ENCODE peak calls at places on chromosome X, in six cellular contexts. U is PC-3, L is AG09319, I is Peyer's patch, J is sigmoid colon, D is mucosa of descending colon. G is an unnamed sample.

GRCh38 chrX:8731579-8732395 is at the start of gene ANOS1:
- DNase-seq in U (peak; percentile 56), L (no peak), I (no peak), J (peak; percentile 64), D (peak; percentile 25), G (peak; percentile 80)

GRCh38 chrX:116694046-116694445 is 231.3 kb upstream of the CT83 start:
- DNase-seq in U (no peak), L (no peak), I (no peak), J (no peak), D (no peak), G (no peak)

GRCh38 chrX:13937370-13938052 is 92.2 kb downstream of the GEMIN8 start:
- DNase-seq in U (no peak), L (no peak), I (no peak), J (no peak), D (no peak), G (no peak)

GRCh38 chrX:96405842-96406241 is 278.8 kb upstream of the DIAPH2 start:
- DNase-seq in U (no peak), L (no peak), I (no peak), J (no peak), D (no peak), G (no peak)

GRCh38 chrX:41302293-41302868 is 31.6 kb upstream of the DDX3X start:
- DNase-seq in U (peak; percentile 54), L (no peak), I (no peak), J (no peak), D (no peak), G (no peak)

GRCh38 chrX:9379697-9380551 is 84.9 kb upstream of the TBL1X start:
- DNase-seq in U (peak; percentile 89), L (no peak), I (no peak), J (no peak), D (peak; percentile 30), G (no peak)

GRCh38 chrX:45727761-45728160 is 527.1 kb upstream of the DIPK2B start:
- DNase-seq in U (no peak), L (no peak), I (no peak), J (no peak), D (no peak), G (no peak)

GRCh38 chrX:135389717-135390116 is 32.0 kb upstream of the SMIM10L2A start:
- DNase-seq in U (peak; percentile 88), L (no peak), I (no peak), J (no peak), D (no peak), G (no peak)

GRCh38 chrX:29143356-29143755 is 556.1 kb downstream of the IL1RAPL1 start:
- DNase-seq in U (peak; percentile 32), L (no peak), I (no peak), J (no peak), D (no peak), G (no peak)

GRCh38 chrX:40104649-40105015 is 6.9 kb upstream of the BCOR start:
- DNase-seq in U (peak; percentile 65), L (no peak), I (peak; percentile 42), J (peak; percentile 80), D (no peak), G (no peak)

GRCh38 chrX:145820825-145821224 is 3.2 kb downstream of the SLITRK2 start:
- DNase-seq in U (no peak), L (no peak), I (no peak), J (no peak), D (no peak), G (no peak)

GRCh38 chrX:29478336-29479069 is 736.9 kb upstream of the MAGEB2 start:
- DNase-seq in U (peak; percentile 51), L (no peak), I (no peak), J (no peak), D (no peak), G (peak; percentile 23)

GRCh38 chrX:38636949-38637819 is 75.8 kb downstream of the TSPAN7 start:
- DNase-seq in U (no peak), L (no peak), I (no peak), J (no peak), D (no peak), G (no peak)

GRCh38 chrX:133265331-133265730 is 47.2 kb upstream of the TFDP3 start:
- DNase-seq in U (no peak), L (no peak), I (no peak), J (no peak), D (no peak), G (peak; percentile 64)

GRCh38 chrX:115892056-115892708 is 278.4 kb upstream of the AGTR2 start:
- DNase-seq in U (peak; percentile 37), L (no peak), I (no peak), J (no peak), D (peak; percentile 46), G (no peak)

GRCh38 chrX:47563801-47564315 is 2.9 kb downstream of the ARAF start:
- DNase-seq in U (peak; percentile 51), L (no peak), I (no peak), J (no peak), D (no peak), G (no peak)

GRCh38 chrX:84199688-84200087 is 11.7 kb upstream of the RPS6KA6 start:
- DNase-seq in U (no peak), L (no peak), I (no peak), J (no peak), D (no peak), G (no peak)

GRCh38 chrX:22396408-22396807 is 123.7 kb downstream of the CBLL2 start:
- DNase-seq in U (peak; percentile 10), L (no peak), I (no peak), J (no peak), D (no peak), G (no peak)

GRCh38 chrX:53481816-53482485 is 47.8 kb upstream of the HSD17B10 start:
- DNase-seq in U (peak; percentile 81), L (peak; percentile 28), I (peak; percentile 43), J (peak; percentile 66), D (peak; percentile 26), G (peak; percentile 45)
- TF ChIP-seq CTCF in U (peak; percentile 85), L (peak; percentile 91), I (no peak), J (no peak), D (peak; percentile 22), G (peak; percentile 63)

GRCh38 chrX:122771933-122772332 is 412.1 kb upstream of the GRIA3 start:
- DNase-seq in U (no peak), L (no peak), I (no peak), J (no peak), D (no peak), G (no peak)

DNA sequence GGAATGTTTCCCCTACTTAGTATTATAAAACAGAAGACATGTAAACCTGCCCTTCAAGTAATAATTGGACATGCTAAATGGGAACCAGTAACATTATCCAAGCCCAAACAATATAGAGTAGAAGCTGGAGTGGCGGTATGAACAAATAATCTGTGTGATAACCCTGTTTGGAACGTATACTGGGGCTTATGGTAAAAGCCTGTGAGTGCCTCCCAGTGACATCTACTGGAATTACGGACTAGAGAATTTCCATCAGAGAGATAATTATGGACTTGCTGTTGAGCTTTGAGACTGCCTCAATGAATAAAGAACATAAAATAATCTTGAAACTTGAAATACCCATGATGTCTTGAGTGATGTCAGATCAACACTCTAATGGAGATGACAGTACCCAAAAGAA is 406.3 kb upstream of the GRIA3 start:
- DNase-seq in U (no peak), L (no peak), I (no peak), J (no peak), D (no peak), G (no peak)
- TF ChIP-seq CTCF in U (peak; percentile 8), L (no peak), I (no peak), J (no peak), D (no peak), G (no peak)

DNA sequence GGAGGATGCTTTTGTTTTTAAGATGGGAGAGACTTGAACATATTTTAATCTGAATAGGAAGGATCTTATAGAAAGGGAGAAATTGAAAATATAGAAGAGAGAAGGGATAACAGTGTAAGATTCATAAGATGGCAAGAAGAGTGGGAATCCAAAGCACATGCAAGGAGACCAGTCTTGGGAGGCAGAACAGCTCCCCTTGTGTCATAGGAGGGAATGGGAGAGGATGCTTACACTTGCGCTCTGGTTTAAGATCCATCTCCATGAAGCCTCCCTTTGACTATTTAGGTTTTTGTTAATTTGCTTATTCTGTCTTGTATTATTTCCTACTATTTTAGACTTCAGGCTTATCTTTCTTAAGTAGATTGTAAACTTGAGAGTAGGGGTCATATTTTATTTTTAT is 42.7 kb downstream of the KIF4A start:
- DNase-seq in U (no peak), L (no peak), I (no peak), J (no peak), D (no peak), G (no peak)
- TF ChIP-seq CTCF in U (peak; percentile 37), L (no peak), I (no peak), J (no peak), D (no peak), G (peak; percentile 34)

DNA sequence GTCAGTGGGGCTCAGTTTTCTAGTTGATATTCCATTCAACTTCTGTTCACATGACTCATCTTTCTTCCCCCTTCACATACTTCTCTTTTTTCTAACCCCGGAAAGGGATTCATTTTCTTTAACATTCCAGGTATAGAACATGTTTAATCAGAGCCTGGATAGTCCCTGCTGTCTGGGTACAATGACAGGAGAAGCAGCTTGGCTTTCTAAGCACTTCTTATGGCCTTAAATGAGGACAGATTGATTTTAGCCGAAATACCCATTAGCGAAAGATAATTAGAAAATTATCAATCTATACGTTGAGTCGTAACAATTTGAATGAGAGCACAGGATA is 62.3 kb downstream of the PPP1R2C start:
- DNase-seq in U (no peak), L (no peak), I (no peak), J (no peak), D (no peak), G (no peak)
- TF ChIP-seq CTCF in U (no peak), L (no peak), I (no peak), J (no peak), D (no peak), G (no peak)

DNA sequence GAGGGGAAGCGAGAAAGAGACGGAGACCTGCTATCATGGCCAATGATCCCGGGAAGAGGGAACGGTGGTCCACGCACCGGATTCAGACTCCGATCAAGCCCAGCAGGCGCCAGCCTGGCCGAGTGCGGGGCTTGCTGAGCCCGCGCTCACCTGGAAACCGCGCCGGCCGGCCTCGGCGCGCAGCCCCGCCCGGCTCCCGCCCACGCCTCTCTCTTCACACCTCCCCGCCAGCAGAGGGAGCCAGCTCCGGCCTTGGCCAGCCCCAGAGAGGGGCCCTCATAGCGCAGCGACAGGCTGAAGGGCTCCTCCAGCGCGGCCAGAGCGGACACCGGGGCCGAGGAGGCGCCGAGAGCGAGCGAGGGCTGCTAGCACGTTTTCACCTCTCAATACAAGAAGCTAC is 36.8 kb upstream of the SPANXN2 start:
- DNase-seq in U (no peak), L (no peak), I (no peak), J (no peak), D (no peak), G (no peak)
- TF ChIP-seq CTCF in U (no peak), L (no peak), I (no peak), J (no peak), D (no peak), G (no peak)

GRCh38 chrX:32408389-32408788 is 803.0 kb downstream of the DMD start:
- DNase-seq in U (peak; percentile 1), L (no peak), I (no peak), J (no peak), D (no peak), G (no peak)
- TF ChIP-seq CTCF in U (peak; percentile 27), L (no peak), I (no peak), J (no peak), D (no peak), G (peak; percentile 54)

DNA sequence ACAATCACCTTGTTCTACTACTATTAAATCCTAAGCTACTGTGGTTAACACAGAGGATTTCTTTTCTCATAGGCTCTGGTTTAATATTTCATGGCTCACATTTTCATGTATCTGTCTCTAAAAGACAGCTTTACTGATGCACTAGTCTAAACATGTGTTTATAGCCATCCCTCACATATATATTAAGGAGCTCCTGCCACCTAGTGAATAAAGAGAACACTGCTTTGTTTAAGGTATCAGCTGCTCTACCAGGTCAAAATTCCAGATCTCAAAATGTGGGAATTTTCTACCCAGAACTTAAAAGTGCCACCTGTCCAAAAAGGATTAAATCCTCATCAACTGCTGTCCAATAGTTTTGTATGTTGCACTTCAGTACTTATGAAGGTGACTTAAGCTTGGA is 188.5 kb upstream of the TEX13C start:
- DNase-seq in U (peak; percentile 50), L (no peak), I (no peak), J (no peak), D (no peak), G (no peak)
- TF ChIP-seq CTCF in U (peak; percentile 55), L (no peak), I (no peak), J (no peak), D (no peak), G (peak; percentile 65)